ENCODE peak calls at places on chromosomes 12 and 14, in five cellular contexts. One of them, this sample, is unnamed.

GRCh38 chr12:58000499-58000898 is 59.1 kb downstream of the ATP23 start:
- ATAC-seq in stimulated activated naive CD8-positive, alpha-beta T cell treated with anti-CD3 and anti-CD28 coated beads, Interleukin-15, Interleukin-2, amounts not matched to agents 100 U/mL and 50 U/mL, for 24 hours: no peak
- ATAC-seq in HCT116: no peak
- ATAC-seq in activated CD8-positive, alpha-beta memory T cell treated with anti-CD3 and anti-CD28 coated beads, Interleukin-2, amount 10 ng/mL, durations not matched to agents 7 days and 5 days: no peak
- ATAC-seq in effector memory CD8-positive, alpha-beta T cell: no peak
- ATAC-seq in this sample: no peak

GRCh38 chr12:52630609-52631200 is 12.3 kb upstream of the KRT73 start:
- ATAC-seq in stimulated activated naive CD8-positive, alpha-beta T cell treated with anti-CD3 and anti-CD28 coated beads, Interleukin-15, Interleukin-2, amounts not matched to agents 100 U/mL and 50 U/mL, for 24 hours: no peak
- ATAC-seq in HCT116: no peak
- ATAC-seq in activated CD8-positive, alpha-beta memory T cell treated with anti-CD3 and anti-CD28 coated beads, Interleukin-2, amount 10 ng/mL, durations not matched to agents 7 days and 5 days: no peak
- ATAC-seq in effector memory CD8-positive, alpha-beta T cell: no peak
- ATAC-seq in this sample: no peak

GRCh38 chr12:119179335-119180021 is 747 bp downstream of the HSPB8 start:
- ATAC-seq in stimulated activated naive CD8-positive, alpha-beta T cell treated with anti-CD3 and anti-CD28 coated beads, Interleukin-15, Interleukin-2, amounts not matched to agents 100 U/mL and 50 U/mL, for 24 hours: no peak
- ATAC-seq in HCT116: peak
- ATAC-seq in activated CD8-positive, alpha-beta memory T cell treated with anti-CD3 and anti-CD28 coated beads, Interleukin-2, amount 10 ng/mL, durations not matched to agents 7 days and 5 days: no peak
- ATAC-seq in effector memory CD8-positive, alpha-beta T cell: no peak
- ATAC-seq in this sample: peak

GRCh38 chr12:111893287-111893686 is 51.3 kb downstream of the MAPKAPK5 start:
- ATAC-seq in stimulated activated naive CD8-positive, alpha-beta T cell treated with anti-CD3 and anti-CD28 coated beads, Interleukin-15, Interleukin-2, amounts not matched to agents 100 U/mL and 50 U/mL, for 24 hours: no peak
- ATAC-seq in HCT116: no peak
- ATAC-seq in activated CD8-positive, alpha-beta memory T cell treated with anti-CD3 and anti-CD28 coated beads, Interleukin-2, amount 10 ng/mL, durations not matched to agents 7 days and 5 days: no peak
- ATAC-seq in effector memory CD8-positive, alpha-beta T cell: no peak
- ATAC-seq in this sample: no peak

GRCh38 chr14:52067873-52068740 is 752 bp downstream of the NID2 start:
- ATAC-seq in stimulated activated naive CD8-positive, alpha-beta T cell treated with anti-CD3 and anti-CD28 coated beads, Interleukin-15, Interleukin-2, amounts not matched to agents 100 U/mL and 50 U/mL, for 24 hours: no peak
- ATAC-seq in HCT116: no peak
- ATAC-seq in activated CD8-positive, alpha-beta memory T cell treated with anti-CD3 and anti-CD28 coated beads, Interleukin-2, amount 10 ng/mL, durations not matched to agents 7 days and 5 days: peak
- ATAC-seq in effector memory CD8-positive, alpha-beta T cell: peak
- ATAC-seq in this sample: peak

GRCh38 chr12:14937689-14938088 is 648 bp downstream of the ERP27 start:
- ATAC-seq in stimulated activated naive CD8-positive, alpha-beta T cell treated with anti-CD3 and anti-CD28 coated beads, Interleukin-15, Interleukin-2, amounts not matched to agents 100 U/mL and 50 U/mL, for 24 hours: no peak
- ATAC-seq in HCT116: peak
- ATAC-seq in activated CD8-positive, alpha-beta memory T cell treated with anti-CD3 and anti-CD28 coated beads, Interleukin-2, amount 10 ng/mL, durations not matched to agents 7 days and 5 days: peak
- ATAC-seq in effector memory CD8-positive, alpha-beta T cell: peak
- ATAC-seq in this sample: peak

GRCh38 chr12:48084066-48084465 is 21.8 kb downstream of the SENP1 start:
- ATAC-seq in stimulated activated naive CD8-positive, alpha-beta T cell treated with anti-CD3 and anti-CD28 coated beads, Interleukin-15, Interleukin-2, amounts not matched to agents 100 U/mL and 50 U/mL, for 24 hours: no peak
- ATAC-seq in HCT116: no peak
- ATAC-seq in activated CD8-positive, alpha-beta memory T cell treated with anti-CD3 and anti-CD28 coated beads, Interleukin-2, amount 10 ng/mL, durations not matched to agents 7 days and 5 days: no peak
- ATAC-seq in effector memory CD8-positive, alpha-beta T cell: no peak
- ATAC-seq in this sample: no peak

GRCh38 chr12:88932457-88932856 is 352.2 kb upstream of the KITLG start:
- ATAC-seq in stimulated activated naive CD8-positive, alpha-beta T cell treated with anti-CD3 and anti-CD28 coated beads, Interleukin-15, Interleukin-2, amounts not matched to agents 100 U/mL and 50 U/mL, for 24 hours: no peak
- ATAC-seq in HCT116: no peak
- ATAC-seq in activated CD8-positive, alpha-beta memory T cell treated with anti-CD3 and anti-CD28 coated beads, Interleukin-2, amount 10 ng/mL, durations not matched to agents 7 days and 5 days: no peak
- ATAC-seq in effector memory CD8-positive, alpha-beta T cell: no peak
- ATAC-seq in this sample: no peak

GRCh38 chr14:103144085-103144484 is 20.8 kb downstream of the TNFAIP2 start:
- ATAC-seq in stimulated activated naive CD8-positive, alpha-beta T cell treated with anti-CD3 and anti-CD28 coated beads, Interleukin-15, Interleukin-2, amounts not matched to agents 100 U/mL and 50 U/mL, for 24 hours: no peak
- ATAC-seq in HCT116: no peak
- ATAC-seq in activated CD8-positive, alpha-beta memory T cell treated with anti-CD3 and anti-CD28 coated beads, Interleukin-2, amount 10 ng/mL, durations not matched to agents 7 days and 5 days: no peak
- ATAC-seq in effector memory CD8-positive, alpha-beta T cell: no peak
- ATAC-seq in this sample: no peak

GRCh38 chr12:59700145-59700435 is 104.3 kb downstream of the SLC16A7 start:
- ATAC-seq in stimulated activated naive CD8-positive, alpha-beta T cell treated with anti-CD3 and anti-CD28 coated beads, Interleukin-15, Interleukin-2, amounts not matched to agents 100 U/mL and 50 U/mL, for 24 hours: no peak
- ATAC-seq in HCT116: no peak
- ATAC-seq in activated CD8-positive, alpha-beta memory T cell treated with anti-CD3 and anti-CD28 coated beads, Interleukin-2, amount 10 ng/mL, durations not matched to agents 7 days and 5 days: no peak
- ATAC-seq in effector memory CD8-positive, alpha-beta T cell: no peak
- ATAC-seq in this sample: no peak

GRCh38 chr12:7197846-7198245 is 8.4 kb downstream of the PEX5 start:
- ATAC-seq in stimulated activated naive CD8-positive, alpha-beta T cell treated with anti-CD3 and anti-CD28 coated beads, Interleukin-15, Interleukin-2, amounts not matched to agents 100 U/mL and 50 U/mL, for 24 hours: no peak
- ATAC-seq in HCT116: no peak
- ATAC-seq in activated CD8-positive, alpha-beta memory T cell treated with anti-CD3 and anti-CD28 coated beads, Interleukin-2, amount 10 ng/mL, durations not matched to agents 7 days and 5 days: no peak
- ATAC-seq in effector memory CD8-positive, alpha-beta T cell: no peak
- ATAC-seq in this sample: no peak

GRCh38 chr14:54840336-54840735 is 62.3 kb downstream of the GCH1 start:
- ATAC-seq in stimulated activated naive CD8-positive, alpha-beta T cell treated with anti-CD3 and anti-CD28 coated beads, Interleukin-15, Interleukin-2, amounts not matched to agents 100 U/mL and 50 U/mL, for 24 hours: no peak
- ATAC-seq in HCT116: no peak
- ATAC-seq in activated CD8-positive, alpha-beta memory T cell treated with anti-CD3 and anti-CD28 coated beads, Interleukin-2, amount 10 ng/mL, durations not matched to agents 7 days and 5 days: no peak
- ATAC-seq in effector memory CD8-positive, alpha-beta T cell: no peak
- ATAC-seq in this sample: no peak

GRCh38 chr12:131499864-131500190 is 211.1 kb upstream of the SFSWAP start:
- ATAC-seq in stimulated activated naive CD8-positive, alpha-beta T cell treated with anti-CD3 and anti-CD28 coated beads, Interleukin-15, Interleukin-2, amounts not matched to agents 100 U/mL and 50 U/mL, for 24 hours: no peak
- ATAC-seq in HCT116: no peak
- ATAC-seq in activated CD8-positive, alpha-beta memory T cell treated with anti-CD3 and anti-CD28 coated beads, Interleukin-2, amount 10 ng/mL, durations not matched to agents 7 days and 5 days: no peak
- ATAC-seq in effector memory CD8-positive, alpha-beta T cell: no peak
- ATAC-seq in this sample: no peak

GRCh38 chr12:93777249-93777648 is 100.1 kb downstream of the CRADD start:
- ATAC-seq in stimulated activated naive CD8-positive, alpha-beta T cell treated with anti-CD3 and anti-CD28 coated beads, Interleukin-15, Interleukin-2, amounts not matched to agents 100 U/mL and 50 U/mL, for 24 hours: no peak
- ATAC-seq in HCT116: no peak
- ATAC-seq in activated CD8-positive, alpha-beta memory T cell treated with anti-CD3 and anti-CD28 coated beads, Interleukin-2, amount 10 ng/mL, durations not matched to agents 7 days and 5 days: no peak
- ATAC-seq in effector memory CD8-positive, alpha-beta T cell: no peak
- ATAC-seq in this sample: no peak

GRCh38 chr12:94200695-94201094 is 52.3 kb downstream of the PLXNC1 start:
- ATAC-seq in stimulated activated naive CD8-positive, alpha-beta T cell treated with anti-CD3 and anti-CD28 coated beads, Interleukin-15, Interleukin-2, amounts not matched to agents 100 U/mL and 50 U/mL, for 24 hours: no peak
- ATAC-seq in HCT116: no peak
- ATAC-seq in activated CD8-positive, alpha-beta memory T cell treated with anti-CD3 and anti-CD28 coated beads, Interleukin-2, amount 10 ng/mL, durations not matched to agents 7 days and 5 days: no peak
- ATAC-seq in effector memory CD8-positive, alpha-beta T cell: no peak
- ATAC-seq in this sample: no peak

GRCh38 chr14:22268875-22269274 is 320.1 kb downstream of the DAD1 start:
- ATAC-seq in stimulated activated naive CD8-positive, alpha-beta T cell treated with anti-CD3 and anti-CD28 coated beads, Interleukin-15, Interleukin-2, amounts not matched to agents 100 U/mL and 50 U/mL, for 24 hours: no peak
- ATAC-seq in HCT116: no peak
- ATAC-seq in activated CD8-positive, alpha-beta memory T cell treated with anti-CD3 and anti-CD28 coated beads, Interleukin-2, amount 10 ng/mL, durations not matched to agents 7 days and 5 days: no peak
- ATAC-seq in effector memory CD8-positive, alpha-beta T cell: peak
- ATAC-seq in this sample: peak

GRCh38 chr12:460301-461230 is 827 bp downstream of the B4GALNT3 start:
- ATAC-seq in stimulated activated naive CD8-positive, alpha-beta T cell treated with anti-CD3 and anti-CD28 coated beads, Interleukin-15, Interleukin-2, amounts not matched to agents 100 U/mL and 50 U/mL, for 24 hours: peak
- ATAC-seq in HCT116: peak
- ATAC-seq in activated CD8-positive, alpha-beta memory T cell treated with anti-CD3 and anti-CD28 coated beads, Interleukin-2, amount 10 ng/mL, durations not matched to agents 7 days and 5 days: peak
- ATAC-seq in effector memory CD8-positive, alpha-beta T cell: peak
- ATAC-seq in this sample: peak

GRCh38 chr14:75648066-75648838 is 12.4 kb downstream of the ERG28 start:
- ATAC-seq in stimulated activated naive CD8-positive, alpha-beta T cell treated with anti-CD3 and anti-CD28 coated beads, Interleukin-15, Interleukin-2, amounts not matched to agents 100 U/mL and 50 U/mL, for 24 hours: no peak
- ATAC-seq in HCT116: peak
- ATAC-seq in activated CD8-positive, alpha-beta memory T cell treated with anti-CD3 and anti-CD28 coated beads, Interleukin-2, amount 10 ng/mL, durations not matched to agents 7 days and 5 days: no peak
- ATAC-seq in effector memory CD8-positive, alpha-beta T cell: no peak
- ATAC-seq in this sample: peak

GRCh38 chr12:63918788-63919300 is 74.3 kb downstream of the SRGAP1 start:
- ATAC-seq in stimulated activated naive CD8-positive, alpha-beta T cell treated with anti-CD3 and anti-CD28 coated beads, Interleukin-15, Interleukin-2, amounts not matched to agents 100 U/mL and 50 U/mL, for 24 hours: no peak
- ATAC-seq in HCT116: peak
- ATAC-seq in activated CD8-positive, alpha-beta memory T cell treated with anti-CD3 and anti-CD28 coated beads, Interleukin-2, amount 10 ng/mL, durations not matched to agents 7 days and 5 days: no peak
- ATAC-seq in effector memory CD8-positive, alpha-beta T cell: no peak
- ATAC-seq in this sample: peak

GRCh38 chr12:6295187-6295811 is 15.2 kb upstream of the PLEKHG6 start:
- ATAC-seq in stimulated activated naive CD8-positive, alpha-beta T cell treated with anti-CD3 and anti-CD28 coated beads, Interleukin-15, Interleukin-2, amounts not matched to agents 100 U/mL and 50 U/mL, for 24 hours: no peak
- ATAC-seq in HCT116: peak
- ATAC-seq in activated CD8-positive, alpha-beta memory T cell treated with anti-CD3 and anti-CD28 coated beads, Interleukin-2, amount 10 ng/mL, durations not matched to agents 7 days and 5 days: peak
- ATAC-seq in effector memory CD8-positive, alpha-beta T cell: no peak
- ATAC-seq in this sample: peak

GRCh38 chr14:67666733-67667132 is 7.7 kb downstream of the VTI1B start:
- ATAC-seq in stimulated activated naive CD8-positive, alpha-beta T cell treated with anti-CD3 and anti-CD28 coated beads, Interleukin-15, Interleukin-2, amounts not matched to agents 100 U/mL and 50 U/mL, for 24 hours: no peak
- ATAC-seq in HCT116: peak
- ATAC-seq in activated CD8-positive, alpha-beta memory T cell treated with anti-CD3 and anti-CD28 coated beads, Interleukin-2, amount 10 ng/mL, durations not matched to agents 7 days and 5 days: no peak
- ATAC-seq in effector memory CD8-positive, alpha-beta T cell: no peak
- ATAC-seq in this sample: peak

GRCh38 chr12:107704056-107704455 is 18.5 kb downstream of the PWP1 start:
- ATAC-seq in stimulated activated naive CD8-positive, alpha-beta T cell treated with anti-CD3 and anti-CD28 coated beads, Interleukin-15, Interleukin-2, amounts not matched to agents 100 U/mL and 50 U/mL, for 24 hours: no peak
- ATAC-seq in HCT116: no peak
- ATAC-seq in activated CD8-positive, alpha-beta memory T cell treated with anti-CD3 and anti-CD28 coated beads, Interleukin-2, amount 10 ng/mL, durations not matched to agents 7 days and 5 days: no peak
- ATAC-seq in effector memory CD8-positive, alpha-beta T cell: no peak
- ATAC-seq in this sample: no peak

GRCh38 chr14:95774265-95775160 is 60.6 kb upstream of the TCL1A start:
- ATAC-seq in stimulated activated naive CD8-positive, alpha-beta T cell treated with anti-CD3 and anti-CD28 coated beads, Interleukin-15, Interleukin-2, amounts not matched to agents 100 U/mL and 50 U/mL, for 24 hours: no peak
- ATAC-seq in HCT116: peak
- ATAC-seq in activated CD8-positive, alpha-beta memory T cell treated with anti-CD3 and anti-CD28 coated beads, Interleukin-2, amount 10 ng/mL, durations not matched to agents 7 days and 5 days: no peak
- ATAC-seq in effector memory CD8-positive, alpha-beta T cell: no peak
- ATAC-seq in this sample: peak

GRCh38 chr14:103628221-103628683 is 759 bp upstream of the KLC1 start:
- ATAC-seq in stimulated activated naive CD8-positive, alpha-beta T cell treated with anti-CD3 and anti-CD28 coated beads, Interleukin-15, Interleukin-2, amounts not matched to agents 100 U/mL and 50 U/mL, for 24 hours: no peak
- ATAC-seq in HCT116: peak
- ATAC-seq in activated CD8-positive, alpha-beta memory T cell treated with anti-CD3 and anti-CD28 coated beads, Interleukin-2, amount 10 ng/mL, durations not matched to agents 7 days and 5 days: no peak
- ATAC-seq in effector memory CD8-positive, alpha-beta T cell: no peak
- ATAC-seq in this sample: peak

GRCh38 chr14:90627478-90627877 is 188.8 kb downstream of the TTC7B start:
- ATAC-seq in stimulated activated naive CD8-positive, alpha-beta T cell treated with anti-CD3 and anti-CD28 coated beads, Interleukin-15, Interleukin-2, amounts not matched to agents 100 U/mL and 50 U/mL, for 24 hours: no peak
- ATAC-seq in HCT116: no peak
- ATAC-seq in activated CD8-positive, alpha-beta memory T cell treated with anti-CD3 and anti-CD28 coated beads, Interleukin-2, amount 10 ng/mL, durations not matched to agents 7 days and 5 days: no peak
- ATAC-seq in effector memory CD8-positive, alpha-beta T cell: no peak
- ATAC-seq in this sample: no peak

GRCh38 chr14:72663956-72664650 is 229.8 kb downstream of the DPF3 start:
- ATAC-seq in stimulated activated naive CD8-positive, alpha-beta T cell treated with anti-CD3 and anti-CD28 coated beads, Interleukin-15, Interleukin-2, amounts not matched to agents 100 U/mL and 50 U/mL, for 24 hours: no peak
- ATAC-seq in HCT116: no peak
- ATAC-seq in activated CD8-positive, alpha-beta memory T cell treated with anti-CD3 and anti-CD28 coated beads, Interleukin-2, amount 10 ng/mL, durations not matched to agents 7 days and 5 days: no peak
- ATAC-seq in effector memory CD8-positive, alpha-beta T cell: no peak
- ATAC-seq in this sample: no peak

GRCh38 chr14:100322138-100322957 is 791 bp upstream of the SLC25A47 start:
- ATAC-seq in stimulated activated naive CD8-positive, alpha-beta T cell treated with anti-CD3 and anti-CD28 coated beads, Interleukin-15, Interleukin-2, amounts not matched to agents 100 U/mL and 50 U/mL, for 24 hours: no peak
- ATAC-seq in HCT116: no peak
- ATAC-seq in activated CD8-positive, alpha-beta memory T cell treated with anti-CD3 and anti-CD28 coated beads, Interleukin-2, amount 10 ng/mL, durations not matched to agents 7 days and 5 days: no peak
- ATAC-seq in effector memory CD8-positive, alpha-beta T cell: no peak
- ATAC-seq in this sample: no peak

GRCh38 chr14:52792097-52792415 is 649 bp upstream of the GNPNAT1 start:
- ATAC-seq in stimulated activated naive CD8-positive, alpha-beta T cell treated with anti-CD3 and anti-CD28 coated beads, Interleukin-15, Interleukin-2, amounts not matched to agents 100 U/mL and 50 U/mL, for 24 hours: no peak
- ATAC-seq in HCT116: peak
- ATAC-seq in activated CD8-positive, alpha-beta memory T cell treated with anti-CD3 and anti-CD28 coated beads, Interleukin-2, amount 10 ng/mL, durations not matched to agents 7 days and 5 days: no peak
- ATAC-seq in effector memory CD8-positive, alpha-beta T cell: no peak
- ATAC-seq in this sample: no peak

GRCh38 chr12:61023231-61023630 is 1237.0 kb upstream of the USP15 start:
- ATAC-seq in stimulated activated naive CD8-positive, alpha-beta T cell treated with anti-CD3 and anti-CD28 coated beads, Interleukin-15, Interleukin-2, amounts not matched to agents 100 U/mL and 50 U/mL, for 24 hours: no peak
- ATAC-seq in HCT116: no peak
- ATAC-seq in activated CD8-positive, alpha-beta memory T cell treated with anti-CD3 and anti-CD28 coated beads, Interleukin-2, amount 10 ng/mL, durations not matched to agents 7 days and 5 days: no peak
- ATAC-seq in effector memory CD8-positive, alpha-beta T cell: no peak
- ATAC-seq in this sample: no peak

GRCh38 chr14:40074169-40074568 is 641.9 kb upstream of the FBXO33 start:
- ATAC-seq in stimulated activated naive CD8-positive, alpha-beta T cell treated with anti-CD3 and anti-CD28 coated beads, Interleukin-15, Interleukin-2, amounts not matched to agents 100 U/mL and 50 U/mL, for 24 hours: no peak
- ATAC-seq in HCT116: no peak
- ATAC-seq in activated CD8-positive, alpha-beta memory T cell treated with anti-CD3 and anti-CD28 coated beads, Interleukin-2, amount 10 ng/mL, durations not matched to agents 7 days and 5 days: no peak
- ATAC-seq in effector memory CD8-positive, alpha-beta T cell: no peak
- ATAC-seq in this sample: no peak

GRCh38 chr12:111304642-111305071 is 64.2 kb downstream of the PHETA1 start:
- ATAC-seq in stimulated activated naive CD8-positive, alpha-beta T cell treated with anti-CD3 and anti-CD28 coated beads, Interleukin-15, Interleukin-2, amounts not matched to agents 100 U/mL and 50 U/mL, for 24 hours: no peak
- ATAC-seq in HCT116: peak
- ATAC-seq in activated CD8-positive, alpha-beta memory T cell treated with anti-CD3 and anti-CD28 coated beads, Interleukin-2, amount 10 ng/mL, durations not matched to agents 7 days and 5 days: no peak
- ATAC-seq in effector memory CD8-positive, alpha-beta T cell: no peak
- ATAC-seq in this sample: no peak

GRCh38 chr14:54652188-54652889 is 85.4 kb downstream of the SAMD4A start:
- ATAC-seq in stimulated activated naive CD8-positive, alpha-beta T cell treated with anti-CD3 and anti-CD28 coated beads, Interleukin-15, Interleukin-2, amounts not matched to agents 100 U/mL and 50 U/mL, for 24 hours: no peak
- ATAC-seq in HCT116: peak
- ATAC-seq in activated CD8-positive, alpha-beta memory T cell treated with anti-CD3 and anti-CD28 coated beads, Interleukin-2, amount 10 ng/mL, durations not matched to agents 7 days and 5 days: no peak
- ATAC-seq in effector memory CD8-positive, alpha-beta T cell: no peak
- ATAC-seq in this sample: peak

This sample was measured in esophagus mucosa.